ENCODE peak calls at places on chromosomes 12 and 14, in five cellular contexts. G is IMR-90, V is K562, Z is GM12878, U is GM23248. L is an unnamed sample.

GRCh38 chr14:90721619-90722305 is 94.5 kb downstream of the TTC7B start:
- DNase-seq in G (peak; percentile 68), V (no peak), Z (no peak), U (peak; percentile 17), L (no peak)

GRCh38 chr12:21989819-21990412 is 48.7 kb upstream of the ABCC9 start:
- DNase-seq in G (peak; percentile 66), V (no peak), Z (no peak), U (peak; percentile 72), L (no peak)

GRCh38 chr14:64092338-64092737 is 201.8 kb downstream of the ESR2 start:
- DNase-seq in G (no peak), V (no peak), Z (no peak), U (no peak), L (no peak)

GRCh38 chr12:109595321-109595902 is 21.8 kb downstream of the MVK start:
- DNase-seq in G (no peak), V (no peak), Z (no peak), U (no peak), L (no peak)

GRCh38 chr12:127169321-127170270 is 1097.4 kb upstream of the TMEM132C start:
- DNase-seq in G (peak; percentile 6), V (no peak), Z (no peak), U (peak; percentile 59), L (no peak)

GRCh38 chr12:23204933-23205778 is 580.2 kb downstream of the ETNK1 start:
- DNase-seq in G (peak; percentile 67), V (peak; percentile 68), Z (peak; percentile 27), U (peak; percentile 73), L (peak; percentile 47)

GRCh38 chr12:3313655-3314305 is 177.2 kb upstream of the PRMT8 start:
- DNase-seq in G (peak; percentile 20), V (peak; percentile 15), Z (no peak), U (peak; percentile 59), L (peak; percentile 19)

GRCh38 chr14:105865904-105866840 is 339.8 kb downstream of the TMEM121 start:
- DNase-seq in G (no peak), V (no peak), Z (no peak), U (no peak), L (no peak)

GRCh38 chr14:59278111-59278510 is 89.6 kb downstream of the DAAM1 start:
- DNase-seq in G (peak; percentile 94), V (peak; percentile 25), Z (no peak), U (peak; percentile 95), L (peak; percentile 88)

GRCh38 chr12:10211975-10212622 is 578 bp upstream of the GABARAPL1 start:
- DNase-seq in G (peak; percentile 100), V (peak; percentile 73), Z (no peak), U (peak; percentile 100), L (peak; percentile 99)

GRCh38 chr14:106831322-106831720 is 1304.9 kb downstream of the TMEM121 start:
- DNase-seq in G (no peak), V (peak; percentile 5), Z (no peak), U (no peak), L (no peak)

GRCh38 chr12:72282721-72283120 is 10.6 kb downstream of the TRHDE start:
- DNase-seq in G (no peak), V (no peak), Z (no peak), U (peak; percentile 34), L (no peak)
- H2AFZ ChIP-seq in G (no peak overlapping the region), V (no peak overlapping the region), Z (no peak overlapping the region), U (no peak overlapping the region), L (no peak overlapping the region)

GRCh38 chr12:47717443-47718193 is 7.7 kb downstream of the ENDOU start:
- DNase-seq in G (peak; percentile 85), V (peak; percentile 79), Z (no peak), U (peak; percentile 88), L (peak; percentile 65)

GRCh38 chr12:47717046-47717442 is 8.2 kb downstream of the ENDOU start:
- DNase-seq in G (no peak), V (no peak), Z (no peak), U (no peak), L (no peak)

GRCh38 chr12:47714823-47715386 is 9.1 kb upstream of the RPAP3 start:
- DNase-seq in G (no peak), V (no peak), Z (no peak), U (no peak), L (no peak)

GRCh38 chr12:47715393-47715876 is 9.6 kb upstream of the RPAP3 start:
- DNase-seq in G (peak; percentile 71), V (peak; percentile 62), Z (no peak), U (peak; percentile 88), L (peak; percentile 61)

DNA sequence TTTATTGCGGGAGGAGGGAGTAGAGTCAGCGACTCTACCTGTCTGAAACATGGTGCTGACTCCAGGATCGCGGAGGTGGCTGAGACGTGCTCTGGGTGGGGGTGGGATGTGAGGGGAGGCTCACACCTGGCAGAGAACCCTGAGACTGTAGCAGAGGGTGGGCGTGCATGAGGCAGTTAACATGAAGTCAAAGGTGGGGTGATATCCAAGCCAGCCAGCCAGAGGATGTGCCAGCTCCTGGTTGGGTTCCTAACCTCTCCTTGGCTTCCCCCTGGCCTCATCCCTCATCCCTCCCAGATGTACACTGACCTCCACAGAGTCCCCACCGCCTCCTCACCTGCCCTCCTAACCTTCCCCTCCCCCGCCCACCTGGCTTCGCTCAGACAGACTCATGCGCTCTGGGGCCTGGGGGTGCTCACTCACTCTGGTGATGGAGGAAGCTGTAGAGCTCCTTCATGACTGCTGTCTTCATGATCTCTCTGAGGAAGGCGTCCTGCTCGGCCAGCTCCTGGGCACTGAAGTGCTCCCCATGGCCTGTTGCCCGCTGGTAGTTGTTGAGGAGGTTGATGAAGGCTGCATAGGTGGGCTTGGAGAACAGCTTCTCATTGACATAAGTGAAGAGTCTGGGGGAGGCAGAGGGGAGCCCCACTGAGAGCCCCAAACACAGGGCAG is 9.3 kb downstream of the ENDOU start:
- DNase-seq in G (no peak), V (no peak), Z (no peak), U (no peak), L (no peak)
- H3K27ac ChIP-seq in G (no peak overlapping the region), V (no peak overlapping the region), Z (no peak overlapping the region), U (no peak overlapping the region), L (no peak overlapping the region)

DNA sequence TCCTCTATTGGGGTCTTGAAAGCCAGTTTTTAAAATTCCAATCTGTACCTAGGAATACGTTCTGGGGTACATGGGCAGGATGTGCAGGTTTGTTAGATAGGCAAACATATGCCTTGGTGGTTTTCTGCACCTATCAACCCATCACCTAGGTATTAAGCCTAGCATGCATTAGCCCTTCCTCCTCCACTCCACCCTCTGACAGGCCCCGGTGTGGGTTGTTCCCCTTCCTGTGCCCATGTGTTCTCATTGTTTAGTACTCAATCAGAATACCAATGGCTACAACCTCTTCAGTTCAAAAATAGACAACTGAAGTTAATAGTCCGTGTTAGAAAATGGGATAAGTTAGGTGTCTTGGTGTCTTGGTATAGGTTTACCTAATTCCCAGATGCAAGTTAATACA is 3.4 kb downstream of the NTS start:
- DNase-seq in G (no peak), V (no peak), Z (no peak), U (no peak), L (no peak)
- H2AFZ ChIP-seq in G (no peak overlapping the region), V (no peak overlapping the region), Z (no peak overlapping the region), U (no peak overlapping the region), L (no peak overlapping the region)

GRCh38 chr12:93176610-93177126 is 201.1 kb upstream of the NUDT4 start:
- DNase-seq in G (no peak), V (no peak), Z (no peak), U (no peak), L (no peak)
- H3K27ac ChIP-seq in G (peak overlapping the region; percentile 94), V (no peak overlapping the region), Z (no peak overlapping the region), U (peak overlapping the region; percentile 68), L (no peak overlapping the region)

GRCh38 chr12:104473374-104473983 is 16.7 kb downstream of the CHST11 start:
- DNase-seq in G (no peak), V (no peak), Z (no peak), U (no peak), L (no peak)
- H2AFZ ChIP-seq in G (no peak overlapping the region), V (no peak overlapping the region), Z (peak overlapping the region; percentile 67), U (no peak overlapping the region), L (no peak overlapping the region)

DNA sequence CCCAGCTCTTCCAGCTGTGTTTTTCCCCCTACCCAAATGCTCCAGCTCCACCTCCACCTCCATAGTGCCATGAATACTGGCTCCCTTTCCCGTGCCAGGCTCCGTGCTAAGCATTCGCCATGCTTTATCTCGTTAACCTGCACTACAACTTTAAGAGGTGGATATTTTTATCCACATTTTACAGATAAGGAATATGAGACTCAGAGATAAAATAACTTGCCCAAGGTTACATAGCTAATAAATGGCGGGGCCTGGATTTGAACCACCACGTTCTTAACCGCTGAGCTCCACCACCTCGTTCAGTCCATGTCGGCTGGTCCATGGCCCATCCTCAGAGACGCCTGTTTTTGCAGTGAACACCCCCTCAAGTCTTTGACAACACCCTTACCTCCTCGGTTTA is 115.0 kb downstream of the ZFP36L1 start:
- DNase-seq in G (no peak), V (no peak), Z (no peak), U (no peak), L (no peak)
- H3K27ac ChIP-seq in G (no peak overlapping the region), V (no peak overlapping the region), Z (no peak overlapping the region), U (no peak overlapping the region), L (no peak overlapping the region)

DNA sequence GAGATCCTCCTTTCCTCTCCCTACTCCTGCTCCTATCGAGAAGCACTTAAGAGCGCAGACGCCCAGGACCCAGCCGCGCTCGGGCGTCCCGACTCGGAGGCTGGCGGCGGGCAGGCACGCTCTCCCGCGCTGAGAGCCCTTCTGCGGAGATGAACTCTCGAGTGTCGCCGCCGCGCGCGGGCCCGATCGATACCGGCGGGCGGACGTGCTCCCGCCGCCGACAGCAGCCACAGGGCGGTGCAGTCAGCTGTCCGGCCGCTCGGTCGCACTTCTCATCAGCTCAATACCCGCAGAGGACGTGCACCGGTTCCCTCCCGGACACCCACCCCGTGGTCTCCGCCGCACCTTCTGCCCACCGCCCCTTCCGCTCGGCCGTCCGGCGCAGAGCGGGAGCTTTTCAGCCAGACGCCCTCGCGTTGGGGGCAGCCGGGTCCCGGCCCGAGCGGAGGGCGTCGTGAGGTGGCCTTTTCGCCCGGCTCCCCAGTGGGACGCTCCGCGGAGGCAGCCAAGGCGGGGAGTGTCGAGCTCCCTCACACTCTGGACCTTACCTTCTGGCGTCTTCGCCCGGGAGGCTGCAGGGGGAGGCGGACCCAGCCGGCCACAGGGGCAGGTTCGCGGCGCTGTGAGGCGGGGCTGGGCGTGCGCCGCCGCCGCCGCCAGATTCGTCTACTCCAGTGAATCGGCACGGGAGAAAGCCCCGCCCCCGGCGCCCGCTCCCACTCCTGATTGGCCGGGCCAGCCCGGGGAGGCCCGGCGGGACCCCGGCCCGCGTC is 421 bp upstream of the INSM2 start:
- DNase-seq in G (peak; percentile 34), V (peak; percentile 69), Z (no peak), U (peak; percentile 65), L (peak; percentile 55)
- H2AFZ ChIP-seq in G (peak overlapping the region; percentile 95), V (peak overlapping the region; percentile 79), Z (peak overlapping the region; percentile 64), U (peak overlapping the region; percentile 64), L (peak overlapping the region; percentile 81)

GRCh38 chr14:46472261-46472660 is 179.3 kb downstream of the RPL10L start:
- DNase-seq in G (no peak), V (no peak), Z (no peak), U (no peak), L (no peak)
- H3K27ac ChIP-seq in G (no peak overlapping the region), V (no peak overlapping the region), Z (no peak overlapping the region), U (no peak overlapping the region), L (no peak overlapping the region)

DNA sequence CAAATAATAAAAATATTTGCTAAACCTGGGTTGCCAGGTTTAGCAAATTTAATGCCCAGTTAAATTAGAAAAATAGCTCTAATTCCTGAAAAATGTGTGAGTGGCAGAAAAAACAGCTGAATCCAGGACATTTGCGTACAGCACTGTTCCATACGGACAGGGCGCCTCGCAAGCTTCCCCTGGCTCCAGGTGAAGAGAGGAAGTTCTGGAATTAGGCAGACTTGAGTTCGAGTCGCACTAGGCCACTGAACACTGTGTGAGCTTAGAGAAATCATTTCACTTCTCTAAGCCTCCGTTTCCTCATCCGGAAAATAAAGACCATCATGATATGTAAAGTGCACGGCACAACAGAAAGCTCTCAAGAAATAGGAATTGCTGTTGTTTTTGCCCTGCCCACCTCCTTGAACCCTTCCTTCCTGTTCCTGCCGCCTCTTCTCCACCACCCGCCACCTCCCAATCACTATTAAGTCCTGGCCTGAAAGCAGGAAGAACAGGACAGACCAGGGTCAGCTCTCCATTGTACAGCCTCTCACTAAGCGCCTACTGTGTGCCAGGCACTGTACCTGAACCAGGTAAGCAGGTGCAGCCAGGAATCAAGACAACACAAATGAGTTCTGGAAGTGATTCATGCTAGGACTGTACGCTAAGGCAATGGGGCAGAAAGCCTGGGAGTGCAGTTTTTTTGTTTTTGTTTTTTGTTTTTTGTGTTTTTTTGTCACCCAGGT is 763 bp upstream of the PHETA1 start:
- DNase-seq in G (no peak), V (no peak), Z (no peak), U (peak; percentile 26), L (no peak)
- H2AFZ ChIP-seq in G (peak overlapping the region; percentile 99), V (peak overlapping the region; percentile 96), Z (peak overlapping the region; percentile 92), U (peak overlapping the region; percentile 97), L (peak overlapping the region; percentile 82)

L was measured in PC-9.